ENCODE peak calls at places on chromosomes 12 and 14, in four cellular contexts. S is Calu3; B is effector memory CD8-positive, alpha-beta T cell; A is IMR-90. Y is an unnamed sample.

GRCh38 chr14:23009939-23010718 is at the start of gene C14orf93:
- DNase-seq in B (peak; percentile 68), A (peak; percentile 48), S (peak; percentile 87), Y (peak; percentile 72)

GRCh38 chr14:64761441-64762043 is 57.3 kb downstream of the PLEKHG3 start:
- DNase-seq in B (no peak), A (peak; percentile 49), S (peak; percentile 33), Y (no peak)

GRCh38 chr12:27614386-27614785 is 81.9 kb upstream of the REP15 start:
- DNase-seq in B (no peak), S (no peak), A (no peak), Y (no peak)

GRCh38 chr14:75885829-75886228 is 96.0 kb downstream of the TGFB3 start:
- DNase-seq in A (peak; percentile 64), S (no peak), B (no peak), Y (no peak)

GRCh38 chr14:76531821-76532318 is 155.9 kb downstream of the ESRRB start:
- DNase-seq in B (no peak), S (no peak), A (no peak), Y (no peak)

GRCh38 chr12:94184995-94185711 is 36.8 kb downstream of the PLXNC1 start:
- DNase-seq in B (no peak), S (no peak), A (no peak), Y (no peak)

GRCh38 chr12:107684990-107685359 is 624 bp upstream of the PWP1 start:
- DNase-seq in B (no peak), A (peak; percentile 35), S (peak; percentile 22), Y (peak; percentile 83)

GRCh38 chr12:40646891-40647290 is 45.3 kb upstream of the CNTN1 start:
- DNase-seq in A (no peak), B (no peak), S (no peak), Y (no peak)

GRCh38 chr12:84913151-84913550 is 552 bp upstream of the SLC6A15 start:
- DNase-seq in A (no peak), B (no peak), S (no peak), Y (peak; percentile 74)

Y was measured in mesendoderm.